ENCODE peak calls at places on chromosomes 2 and 18, in four cellular contexts. Z is bronchial epithelial cell, F is B cell, U is left ventricle myocardium inferior. N is an unnamed sample.
A peak's percentile ranks its signal among the peaks of the same experiment; 100 is the strongest.

GRCh38 chr18:2590303-2590702 is 18.9 kb downstream of the NDC80 start:
- DNase-seq in Z (no peak), F (no peak), U (no peak), N (no peak)

GRCh38 chr2:185583058-185583816 is 155.4 kb upstream of the FSIP2 start:
- DNase-seq in Z (peak; percentile 97), F (no peak), U (no peak), N (no peak)

GRCh38 chr2:216555274-216555673 is 56.6 kb downstream of the RPL37A start:
- DNase-seq in Z (no peak), F (no peak), U (peak; percentile 75), N (no peak)

GRCh38 chr18:49949991-49950395 is 136.7 kb upstream of the ACAA2 start:
- DNase-seq in Z (no peak), F (no peak), U (no peak), N (no peak)

GRCh38 chr2:210562136-210563080 is 6.0 kb downstream of the CPS1 start:
- DNase-seq in Z (no peak), F (no peak), U (no peak), N (no peak)

GRCh38 chr2:150165988-150166965 is 321.2 kb downstream of the RND3 start:
- DNase-seq in Z (peak; percentile 55), F (no peak), U (no peak), N (no peak)

GRCh38 chr2:37306024-37306423 is 18.6 kb downstream of the PRKD3 start:
- DNase-seq in Z (no peak), F (no peak), U (no peak), N (no peak)

GRCh38 chr2:70029814-70030409 is 57.4 kb upstream of the PCBP1 start:
- DNase-seq in Z (no peak), F (no peak), U (peak; percentile 54), N (no peak)

GRCh38 chr2:32464441-32464840 is 107.6 kb downstream of the BIRC6 start:
- DNase-seq in Z (no peak), F (no peak), U (no peak), N (no peak)

GRCh38 chr18:58579561-58580047 is 49.3 kb downstream of the ALPK2 start:
- DNase-seq in Z (no peak), F (no peak), U (no peak), N (no peak)

GRCh38 chr18:35688757-35689156 is 107.2 kb downstream of the GALNT1 start:
- DNase-seq in Z (peak; percentile 61), F (no peak), U (no peak), N (peak; percentile 42)

GRCh38 chr2:74471332-74472065 is 981 bp downstream of the MRPL53 start:
- DNase-seq in Z (no peak), F (no peak), U (no peak), N (peak; percentile 5)

GRCh38 chr18:13316066-13316465 is 97.5 kb downstream of the LDLRAD4 start:
- DNase-seq in Z (no peak), F (no peak), U (no peak), N (no peak)

GRCh38 chr2:225091336-225091735 is 49.1 kb upstream of the DOCK10 start:
- DNase-seq in Z (peak; percentile 97), F (no peak), U (no peak), N (no peak)

GRCh38 chr2:23414876-23415275 is 29.9 kb downstream of the KLHL29 start:
- DNase-seq in Z (no peak), F (no peak), U (no peak), N (no peak)

GRCh38 chr2:236136483-236136882 is 31.7 kb downstream of the GBX2 start:
- DNase-seq in Z (no peak), F (no peak), U (no peak), N (no peak)

GRCh38 chr18:22926454-22926853 is 6.7 kb upstream of the RBBP8 start:
- DNase-seq in Z (no peak), F (no peak), U (no peak), N (no peak)

GRCh38 chr2:234091883-234092282 is 41.4 kb downstream of the SPP2 start:
- DNase-seq in Z (peak; percentile 22), F (no peak), U (no peak), N (no peak)

GRCh38 chr2:219718066-219718465 is 90.6 kb downstream of the SLC4A3 start:
- DNase-seq in Z (no peak), F (no peak), U (no peak), N (no peak)

GRCh38 chr2:230582851-230583283 is 129.8 kb upstream of the CAB39 start:
- DNase-seq in Z (peak; percentile 17), F (no peak), U (no peak), N (peak; percentile 66)

GRCh38 chr2:152761171-152761570 is 42.8 kb downstream of the ARL6IP6 start:
- DNase-seq in Z (no peak), F (no peak), U (no peak), N (no peak)

GRCh38 chr2:134718095-134718955 is 475 bp downstream of the TMEM163 start:
- DNase-seq in Z (no peak), F (peak; percentile 74), U (peak; percentile 18), N (peak; percentile 59)

GRCh38 chr2:147543056-147543455 is 301.8 kb upstream of the ACVR2A start:
- DNase-seq in Z (peak; percentile 28), F (no peak), U (no peak), N (no peak)

DNA sequence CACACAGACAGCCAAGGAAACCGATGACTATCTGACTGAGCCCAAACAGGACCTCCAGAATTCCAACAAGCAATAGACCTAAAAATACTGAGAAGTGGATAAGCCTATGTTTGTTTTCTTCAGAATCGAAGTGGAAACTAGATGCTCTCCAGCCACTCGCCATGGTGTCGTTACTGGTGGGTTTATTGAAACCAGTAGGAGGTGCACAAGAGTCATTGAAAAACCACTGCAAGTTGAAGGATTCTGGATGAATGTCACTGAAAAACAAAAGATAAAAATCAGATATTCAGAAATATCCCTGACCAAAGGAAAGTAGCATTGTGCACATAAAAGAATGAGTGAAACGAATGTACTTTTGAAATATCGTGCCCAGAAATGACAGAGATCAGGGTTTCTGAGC is 15.3 kb downstream of the TM4SF20 start:
- DNase-seq in Z (peak; percentile 7), F (no peak), U (no peak), N (no peak)
- TF ChIP-seq CTCF in Z (peak; percentile 8), F (peak; percentile 74), U (no peak), N (peak; percentile 28)

GRCh38 chr2:64145119-64145518 is 899 bp upstream of the PELI1 start:
- DNase-seq in Z (peak; percentile 50), F (no peak), U (no peak), N (no peak)

GRCh38 chr2:64143154-64144056 is 815 bp downstream of the PELI1 start:
- DNase-seq in Z (no peak), F (peak; percentile 56), U (peak; percentile 33), N (peak; percentile 21)

GRCh38 chr2:64142817-64143153 is 1.4 kb downstream of the PELI1 start:
- DNase-seq in Z (no peak), F (no peak), U (no peak), N (peak; percentile 12)

GRCh38 chr2:64145760-64146159 is 1.5 kb upstream of the PELI1 start:
- DNase-seq in Z (peak; percentile 53), F (no peak), U (no peak), N (no peak)

GRCh38 chr2:64144057-64145013 is at the start of gene PELI1:
- DNase-seq in Z (peak; percentile 96), F (peak; percentile 89), U (peak; percentile 94), N (peak; percentile 92)
- TF ChIP-seq CTCF in Z (peak; percentile 18), F (peak; percentile 10), U (peak; percentile 35), N (peak; percentile 54)

GRCh38 chr18:7164610-7165009 is 47.0 kb upstream of the LAMA1 start:
- DNase-seq in Z (no peak), F (no peak), U (no peak), N (no peak)
- TF ChIP-seq CTCF in Z (peak; percentile 7), F (no peak), U (peak; percentile 60), N (no peak)

GRCh38 chr2:85216051-85216431 is 82.8 kb downstream of the TCF7L1 start:
- DNase-seq in Z (peak; percentile 41), F (no peak), U (no peak), N (no peak)

GRCh38 chr2:85213404-85213803 is 80.2 kb downstream of the TCF7L1 start:
- DNase-seq in Z (no peak), F (no peak), U (no peak), N (no peak)

GRCh38 chr2:85216927-85217326 is 83.7 kb downstream of the TCF7L1 start:
- DNase-seq in Z (peak; percentile 13), F (no peak), U (no peak), N (no peak)

GRCh38 chr2:85213893-85214512 is 80.8 kb downstream of the TCF7L1 start:
- DNase-seq in Z (no peak), F (no peak), U (no peak), N (no peak)

GRCh38 chr2:85215074-85216050 is 82.2 kb downstream of the TCF7L1 start:
- DNase-seq in Z (no peak), F (no peak), U (no peak), N (no peak)
- TF ChIP-seq CTCF in Z (peak; percentile 21), F (no peak), U (no peak), N (peak; percentile 16)

GRCh38 chr2:145185696-145186095 is 665.8 kb upstream of the ZEB2 start:
- DNase-seq in Z (peak; percentile 49), F (no peak), U (no peak), N (no peak)

GRCh38 chr2:145190031-145190703 is 670.2 kb upstream of the ZEB2 start:
- DNase-seq in Z (peak; percentile 48), F (no peak), U (no peak), N (no peak)

GRCh38 chr2:145184741-145185671 is 665.1 kb upstream of the ZEB2 start:
- DNase-seq in Z (peak; percentile 58), F (no peak), U (no peak), N (no peak)

GRCh38 chr2:145186303-145186702 is 666.4 kb upstream of the ZEB2 start:
- DNase-seq in Z (no peak), F (no peak), U (no peak), N (no peak)
- TF ChIP-seq CTCF in Z (no peak), F (no peak), U (peak; percentile 41), N (peak; percentile 25)

DNA sequence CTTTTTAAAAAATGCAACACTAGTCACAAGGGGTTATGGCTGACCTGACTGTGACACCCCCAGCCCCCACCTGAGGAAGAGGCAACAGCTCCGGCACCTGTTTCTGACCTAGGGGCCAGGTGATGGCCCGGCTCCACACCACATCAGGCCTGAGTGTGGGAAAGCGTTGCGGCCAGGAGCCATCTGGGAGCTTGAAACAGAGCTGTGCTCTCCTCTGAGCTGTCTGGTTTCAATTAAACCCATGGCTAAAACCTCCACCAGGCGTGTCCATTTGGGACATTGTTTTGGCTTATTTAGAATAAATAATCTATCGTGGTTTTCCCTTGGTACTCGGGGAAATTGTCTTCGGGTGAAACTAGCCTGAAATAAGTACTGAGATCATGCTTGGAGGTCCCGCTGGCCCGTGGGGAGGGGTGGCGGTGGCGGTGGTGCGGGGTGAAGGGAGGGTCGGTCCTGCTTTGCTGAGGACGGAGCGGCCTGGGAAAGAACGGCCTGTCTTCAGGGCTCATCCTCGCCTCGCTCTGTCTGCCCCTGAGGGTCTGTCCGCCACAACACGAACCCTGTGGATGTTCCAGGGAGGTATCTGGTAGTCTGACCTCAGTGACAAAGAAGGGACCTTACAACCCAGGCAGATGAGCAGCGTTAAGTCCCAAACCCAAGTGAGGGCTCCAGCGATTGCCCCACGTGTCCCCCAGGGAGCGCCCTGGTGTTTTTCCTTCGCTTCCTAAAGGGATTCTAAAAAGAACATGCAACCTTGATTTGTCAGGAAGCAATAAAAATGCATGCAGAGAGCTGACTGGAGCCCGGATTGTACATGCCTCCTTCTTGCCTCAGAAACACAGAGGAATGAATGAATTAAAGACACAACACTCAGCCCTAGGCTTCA is 58.7 kb downstream of the IL1RL2 start:
- DNase-seq in Z (no peak), F (no peak), U (peak; percentile 45), N (no peak)
- TF ChIP-seq CTCF in Z (no peak), F (no peak), U (no peak), N (no peak)

N was measured in GM13977.